ENCODE peak calls at places on chromosome 18, in five cellular contexts. X, O, H, S and L are unnamed samples.

GRCh38 chr18:61531182-61531581 is 198.0 kb downstream of the CDH20 start:
- DNase-seq in X (no peak), O (no peak), H (no peak), S (no peak), L (peak)

GRCh38 chr18:2883137-2883671 is 36.4 kb downstream of the EMILIN2 start:
- DNase-seq in X (peak), O (peak), H (no peak), S (peak), L (no peak)

GRCh38 chr18:68796936-68797690 is 767 bp upstream of the CCDC102B start:
- DNase-seq in X (no peak), O (no peak), H (no peak), S (no peak), L (peak)

GRCh38 chr18:64244571-64244970 is 95.7 kb upstream of the LINC00305 start:
- DNase-seq in X (no peak), O (no peak), H (no peak), S (no peak), L (no peak)

GRCh38 chr18:74482697-74483096 is 13.5 kb upstream of the CNDP2 start:
- DNase-seq in X (no peak), O (no peak), H (no peak), S (no peak), L (no peak)

GRCh38 chr18:12253027-12253426 is 1.1 kb upstream of the CIDEA start:
- DNase-seq in X (no peak), O (no peak), H (peak), S (no peak), L (no peak)

GRCh38 chr18:68215931-68216330 is 499.0 kb downstream of the TMX3 start:
- DNase-seq in X (no peak), O (no peak), H (no peak), S (no peak), L (no peak)

GRCh38 chr18:68972176-68972575 is 174.3 kb downstream of the CCDC102B start:
- DNase-seq in X (no peak), O (no peak), H (no peak), S (no peak), L (no peak)

GRCh38 chr18:58407263-58407648 is 221.6 kb downstream of the ALPK2 start:
- DNase-seq in X (no peak), O (no peak), H (no peak), S (no peak), L (no peak)

GRCh38 chr18:67600181-67600631 is 83.7 kb upstream of the DSEL start:
- DNase-seq in X (no peak), O (no peak), H (no peak), S (no peak), L (no peak)

GRCh38 chr18:70195852-70196434 is 9.5 kb downstream of the RTTN start:
- DNase-seq in X (no peak), O (no peak), H (no peak), S (no peak), L (no peak)

GRCh38 chr18:55781481-55781957 is 193.5 kb upstream of the TCF4 start:
- DNase-seq in X (peak), O (no peak), H (peak), S (no peak), L (peak)